ENCODE peak calls at places on chromosomes 1 and 21, in four cellular contexts. R is HEK293T; N is CD4-positive, alpha-beta T cell; Y is cardiac muscle cell. A is an unnamed sample.

GRCh38 chr1:198153804-198154203 is 3.0 kb upstream of the NEK7 start:
- DNase-seq in R (no peak), N (no peak), Y (no peak), A (no peak)

GRCh38 chr1:36420409-36420808 is 22.7 kb upstream of the LSM10 start:
- DNase-seq in R (no peak), N (no peak), Y (no peak), A (no peak)

GRCh38 chr1:25467193-25467592 is 36.5 kb downstream of the MACO1 start:
- DNase-seq in R (no peak), N (no peak), Y (no peak), A (no peak)

GRCh38 chr1:234893725-234894630 is 234.7 kb downstream of the TOMM20 start:
- DNase-seq in R (no peak), N (no peak), Y (no peak), A (no peak)

GRCh38 chr1:244821134-244821533 is 14.3 kb upstream of the COX20 start:
- DNase-seq in R (no peak), N (no peak), Y (no peak), A (no peak)

GRCh38 chr1:24591781-24592180 is 35.9 kb downstream of the NCMAP start:
- DNase-seq in R (no peak), N (no peak), Y (no peak), A (no peak)

GRCh38 chr1:23118957-23119792 is 49.5 kb downstream of the LUZP1 start:
- DNase-seq in R (no peak), N (peak), Y (no peak), A (peak)

GRCh38 chr1:7560128-7560527 is 211.0 kb upstream of the VAMP3 start:
- DNase-seq in R (no peak), N (no peak), Y (no peak), A (no peak)

GRCh38 chr1:27687906-27688305 is 15.9 kb upstream of the IFI6 start:
- DNase-seq in R (no peak), N (no peak), Y (no peak), A (no peak)

GRCh38 chr1:20069932-20070331 is at the start of gene PLA2G5:
- DNase-seq in R (no peak), N (no peak), Y (peak), A (no peak)

GRCh38 chr1:180994262-180994661 is 28.4 kb downstream of the STX6 start:
- DNase-seq in R (peak), N (no peak), Y (no peak), A (no peak)

GRCh38 chr21:41668051-41668541 is 98.8 kb downstream of the RIPK4 start:
- DNase-seq in R (no peak), N (no peak), Y (no peak), A (no peak)

GRCh38 chr1:230231739-230232075 is 164.7 kb downstream of the GALNT2 start:
- DNase-seq in R (no peak), N (no peak), Y (peak), A (no peak)

GRCh38 chr1:89842547-89843278 is 21.9 kb downstream of the LRRC8D start:
- DNase-seq in R (no peak), N (no peak), Y (no peak), A (no peak)

GRCh38 chr21:41142051-41142795 is 25.7 kb upstream of the BACE2 start:
- DNase-seq in R (no peak), N (no peak), Y (no peak), A (no peak)